ENCODE peak calls at places on chromosomes 12 and 14, in seven cellular contexts. J is fibroblast of pulmonary artery, R is cardiac fibroblast, Q is MM.1S, Z is A549, N is lower lobe of right lung, W is mammary epithelial cell. I is an unnamed sample.

GRCh38 chr12:101280006-101280505 is at the start of gene UTP20:
- DNase-seq in Z (peak), N (peak), R (peak), J (peak), Q (peak), W (peak), I (peak)

GRCh38 chr14:30906752-30907658 is 32.6 kb downstream of the COCH start:
- DNase-seq in Z (no peak), N (no peak), R (peak), Q (no peak), W (peak), J (peak), I (peak)

GRCh38 chr14:76761198-76761848 is at the start of gene VASH1:
- DNase-seq in N (peak), Q (peak), R (peak), J (peak), W (peak), Z (peak), I (peak)

GRCh38 chr12:98416845-98417244 is 98.5 kb upstream of the TMPO start:
- DNase-seq in N (no peak), R (peak), Z (peak), Q (no peak), J (peak), W (peak), I (peak)

GRCh38 chr12:65895759-65896656 is 71.7 kb downstream of the HMGA2 start:
- DNase-seq in R (peak), Q (no peak), W (no peak), N (no peak), Z (no peak), J (peak), I (no peak)

GRCh38 chr12:107033758-107034739 is 47.1 kb upstream of the MTERF2 start:
- DNase-seq in N (no peak), W (no peak), R (peak), Q (no peak), J (peak), Z (no peak), I (no peak)

GRCh38 chr14:23044840-23045239 is 2.8 kb downstream of the PSMB11 start:
- DNase-seq in J (no peak), W (no peak), Q (no peak), R (no peak), N (no peak), Z (no peak), I (no peak)

GRCh38 chr12:65808580-65808979 is 15.7 kb upstream of the HMGA2 start:
- DNase-seq in Q (no peak), N (no peak), R (no peak), W (no peak), J (no peak), Z (no peak), I (no peak)

GRCh38 chr12:3342051-3342450 is 149.0 kb upstream of the PRMT8 start:
- DNase-seq in Z (no peak), R (peak), N (no peak), Q (no peak), W (no peak), J (peak), I (peak)

GRCh38 chr12:127162307-127162706 is 1104.7 kb upstream of the TMEM132C start:
- DNase-seq in Z (no peak), W (no peak), J (no peak), Q (no peak), N (no peak), R (no peak), I (no peak)

GRCh38 chr12:14903386-14904098 is 17.9 kb upstream of the MGP start:
- DNase-seq in R (no peak), N (no peak), J (no peak), Z (no peak), Q (no peak), W (peak), I (no peak)

GRCh38 chr12:14902465-14902864 is 16.8 kb upstream of the MGP start:
- DNase-seq in Q (no peak), R (peak), W (no peak), Z (no peak), J (no peak), N (no peak), I (peak)

GRCh38 chr12:14900521-14901227 is 15.0 kb upstream of the MGP start:
- DNase-seq in N (no peak), J (no peak), W (no peak), Q (no peak), R (no peak), Z (no peak), I (no peak)

GRCh38 chr12:14904854-14905253 is 19.2 kb upstream of the MGP start:
- DNase-seq in Z (no peak), J (no peak), W (no peak), N (no peak), R (no peak), Q (no peak), I (no peak)

GRCh38 chr12:14901228-14901562 is 15.5 kb upstream of the MGP start:
- DNase-seq in N (no peak), Q (no peak), R (peak), Z (no peak), J (no peak), W (no peak), I (no peak)
- TF ChIP-seq CTCF in N (no peak), Q (no peak), R (peak), Z (no peak), J (no peak), W (no peak), I (no peak)

GRCh38 chr12:132600048-132601032 is 10.0 kb downstream of the LRCOL1 start:
- DNase-seq in W (peak), J (peak), R (peak), N (peak), Q (no peak), Z (peak), I (peak)
- H3K4me3 ChIP-seq in W (peak), J (peak), R (peak), N (peak), Q (no peak), Z (peak), I (peak)

GRCh38 chr14:78157855-78158436 is 12.2 kb upstream of the NRXN3 start:
- DNase-seq in N (no peak), J (peak), Z (no peak), R (peak), W (no peak), Q (no peak), I (peak)

GRCh38 chr14:78152246-78153068 is 17.7 kb upstream of the NRXN3 start:
- DNase-seq in W (no peak), Q (no peak), Z (no peak), J (no peak), N (no peak), R (no peak), I (no peak)

GRCh38 chr14:78156196-78156595 is 14.0 kb upstream of the NRXN3 start:
- DNase-seq in W (no peak), Z (no peak), J (no peak), R (no peak), N (no peak), Q (no peak), I (no peak)

GRCh38 chr14:78153069-78153351 is 17.2 kb upstream of the NRXN3 start:
- DNase-seq in J (peak), Z (no peak), W (no peak), R (peak), Q (no peak), N (no peak), I (peak)

GRCh38 chr14:78154827-78155226 is 15.3 kb upstream of the NRXN3 start:
- DNase-seq in R (no peak), Z (no peak), W (no peak), J (no peak), Q (no peak), N (no peak), I (no peak)
- TF ChIP-seq CTCF in R (no peak), Z (peak), W (no peak), J (no peak), Q (no peak), N (no peak), I (no peak)

DNA sequence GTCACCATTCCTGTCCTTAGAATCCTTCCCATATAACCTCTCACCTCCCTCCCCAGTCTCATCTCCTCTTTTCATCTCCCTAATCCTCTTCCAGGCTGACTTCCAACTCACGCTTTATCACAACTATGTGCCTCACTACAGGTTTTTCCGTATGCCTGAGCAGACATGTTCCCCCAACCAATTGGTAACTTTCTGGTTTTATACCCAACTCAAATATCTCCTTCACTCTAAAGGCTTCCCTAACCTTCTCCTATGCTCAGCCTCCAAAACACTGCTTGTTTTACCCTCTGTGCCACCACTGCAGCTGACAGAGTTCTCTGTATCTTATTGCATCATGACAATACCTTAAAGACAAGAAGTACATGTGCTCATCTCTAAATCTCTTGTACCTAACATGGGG is 139.7 kb downstream of the KSR2 start:
- DNase-seq in N (no peak), Q (no peak), R (no peak), Z (no peak), W (no peak), J (no peak), I (no peak)
- H3K4me3 ChIP-seq in N (no peak), Q (no peak), R (no peak), Z (no peak), W (no peak), J (no peak), I (no peak)

GRCh38 chr14:68790656-68791077 is 2.2 kb downstream of the ZFP36L1 start:
- DNase-seq in J (peak), Z (no peak), N (no peak), Q (no peak), W (peak), R (peak), I (no peak)

GRCh38 chr14:68787235-68787727 is 5.6 kb downstream of the ZFP36L1 start:
- DNase-seq in N (no peak), W (no peak), J (no peak), R (no peak), Z (no peak), Q (no peak), I (peak)

GRCh38 chr14:68788275-68789001 is 4.4 kb downstream of the ZFP36L1 start:
- DNase-seq in N (no peak), J (peak), Q (no peak), R (peak), Z (no peak), W (no peak), I (peak)

GRCh38 chr14:68789798-68790655 is 2.8 kb downstream of the ZFP36L1 start:
- DNase-seq in W (peak), J (peak), Z (no peak), R (peak), Q (no peak), N (no peak), I (peak)

DNA sequence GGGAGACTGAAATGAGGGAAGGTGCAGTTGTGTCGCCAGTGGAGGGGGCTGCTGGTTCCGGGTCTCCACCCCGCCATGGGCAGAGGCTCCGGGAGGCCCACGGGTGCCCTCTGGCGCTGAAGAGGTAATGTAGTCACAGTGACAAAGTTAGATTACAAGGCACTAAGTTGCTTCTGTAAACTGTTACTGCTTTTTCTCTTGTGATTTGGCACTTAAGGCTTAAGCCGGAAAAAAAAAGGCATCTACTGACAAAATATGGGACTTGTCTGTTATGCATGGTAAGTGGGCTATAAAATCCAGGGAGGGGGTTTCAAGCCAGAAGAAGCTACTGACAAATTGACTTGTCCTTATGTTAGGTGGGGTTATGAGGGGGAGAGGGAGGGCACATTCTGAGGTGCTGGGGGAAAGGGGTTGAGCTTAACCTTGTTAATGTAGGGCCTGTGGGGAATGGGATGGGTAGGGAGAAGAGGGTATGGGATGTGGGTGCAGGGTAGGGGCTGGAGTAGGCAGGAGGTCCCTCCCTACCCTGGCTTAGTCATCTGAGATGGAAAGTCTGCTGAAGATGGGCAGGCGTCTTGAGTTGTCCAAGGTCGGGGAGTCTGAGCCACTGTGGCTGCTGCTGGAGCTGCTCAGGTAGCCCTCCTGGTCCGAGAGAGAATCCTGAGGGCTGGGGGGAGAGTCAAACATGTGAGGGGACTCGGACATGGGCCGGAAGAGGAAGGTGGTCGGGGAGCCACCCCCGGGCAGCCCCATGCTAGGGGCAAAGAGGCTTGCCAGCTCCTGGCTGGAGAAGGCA is 3.7 kb downstream of the ZFP36L1 start:
- DNase-seq in Q (no peak), W (peak), N (peak), Z (peak), R (peak), J (peak), I (peak)
- TF ChIP-seq CTCF in Q (peak), W (peak), N (peak), Z (peak), R (peak), J (peak), I (peak)

DNA sequence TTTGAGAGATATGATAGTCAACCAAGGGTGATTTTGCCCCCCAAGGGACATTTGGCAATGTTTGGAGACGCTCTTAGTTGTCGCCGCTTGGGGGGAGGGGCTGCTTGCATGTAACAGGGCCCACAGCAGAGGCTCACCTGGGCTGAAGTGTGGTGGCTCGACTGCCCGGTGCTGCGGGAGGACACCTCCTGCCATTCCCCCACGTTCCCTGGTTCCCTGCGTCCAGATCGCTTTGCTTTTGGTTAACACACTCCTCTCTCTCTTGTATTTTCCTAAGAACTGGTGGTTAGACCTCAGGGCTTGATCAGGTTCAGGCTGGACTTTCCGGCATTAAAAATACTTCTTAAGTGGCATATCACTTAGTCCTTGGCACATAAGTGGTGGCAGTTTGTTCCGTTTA is 18.9 kb downstream of the PPP2R5C start:
- DNase-seq in Z (no peak), R (no peak), J (no peak), W (no peak), Q (no peak), N (no peak), I (no peak)
- H3K4me3 ChIP-seq in Z (no peak), R (no peak), J (no peak), W (no peak), Q (no peak), N (peak), I (no peak)

GRCh38 chr14:21796912-21797311 is 123.3 kb upstream of the OR4E1 start:
- DNase-seq in W (peak), Z (no peak), Q (no peak), N (no peak), R (no peak), J (no peak), I (no peak)
- TF ChIP-seq CTCF in W (peak), Z (no peak), Q (no peak), N (no peak), R (no peak), J (no peak), I (no peak)

DNA sequence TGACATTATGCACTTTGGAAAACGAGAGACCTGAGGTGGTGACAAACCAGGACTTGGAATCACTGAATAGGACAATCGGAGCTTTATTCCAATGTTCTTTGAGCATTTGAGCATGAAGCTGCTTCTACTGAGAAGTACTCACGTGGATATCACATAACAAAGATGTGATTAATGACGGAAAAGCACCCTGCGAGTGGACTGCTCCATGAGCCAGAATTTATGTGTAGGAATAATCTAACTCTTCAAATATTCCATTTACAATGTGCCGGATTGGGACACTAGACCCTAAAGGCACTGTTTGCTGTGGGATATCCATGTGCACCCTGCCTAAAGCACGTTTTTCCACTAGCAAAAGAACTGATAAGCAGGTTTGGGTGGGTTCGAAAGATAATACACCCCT is 866 bp upstream of the DUSP16 start:
- DNase-seq in W (peak), R (peak), N (no peak), Z (no peak), J (peak), Q (no peak), I (peak)
- H3K4me3 ChIP-seq in W (no peak), R (no peak), N (peak), Z (peak), J (no peak), Q (peak), I (no peak)

DNA sequence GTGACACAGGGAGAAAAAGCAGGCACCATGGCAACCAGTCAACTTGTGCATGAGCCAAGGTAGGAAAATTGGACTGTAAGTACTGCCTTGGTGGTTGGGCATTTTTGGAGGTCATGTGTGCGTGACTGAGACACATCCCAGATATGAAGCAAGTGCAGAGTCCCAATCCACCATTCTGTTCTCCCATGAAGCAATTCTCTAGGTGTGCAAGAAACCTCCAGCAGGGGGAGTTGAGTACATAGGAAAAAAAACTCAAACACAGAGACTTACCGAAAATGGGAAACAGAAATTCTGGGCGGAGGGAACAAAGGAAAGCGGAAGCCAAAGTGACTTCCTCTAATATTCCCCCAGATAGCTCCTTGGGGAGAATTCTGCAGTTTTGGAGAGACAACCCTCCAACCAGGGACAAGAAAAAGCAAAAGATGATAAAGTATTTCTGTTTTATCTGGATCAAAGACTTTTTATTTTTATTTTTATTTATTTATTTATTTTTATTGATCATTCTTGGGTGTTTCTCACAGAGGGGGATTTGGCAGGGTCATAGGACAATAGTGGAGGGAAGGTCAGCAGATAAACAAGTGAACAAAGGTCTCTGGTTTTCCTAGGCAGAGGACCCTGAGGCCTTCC is 76.9 kb downstream of the APOBEC1 start:
- DNase-seq in Z (peak), W (peak), R (peak), J (peak), Q (peak), N (no peak), I (peak)
- TF ChIP-seq CTCF in Z (peak), W (peak), R (peak), J (peak), Q (peak), N (peak), I (peak)

I was measured in astrocyte of the spinal cord.